ENCODE peak calls at places on chromosomes 11 and 22, in nine cellular contexts. Z is fibroblast of lung; D is kidney; A is keratinocyte; G is CD4-positive, alpha-beta memory T cell; B is Peyer's patch; W is GM23248; I is HL-60; O is astrocyte. C is an unnamed sample.

GRCh38 chr11:123209591-123209990 is 14.5 kb upstream of the CLMP start:
- DNase-seq in Z (no peak), D (no peak), A (no peak), G (no peak), B (no peak), W (no peak), I (no peak), O (no peak), C (no peak)

GRCh38 chr11:2523821-2524391 is 79.1 kb downstream of the KCNQ1 start:
- DNase-seq in Z (no peak), D (peak), A (no peak), G (no peak), B (peak), W (no peak), I (no peak), O (no peak), C (peak)

GRCh38 chr11:112797072-112797471 is 164.1 kb upstream of the NCAM1 start:
- DNase-seq in Z (no peak), D (no peak), A (no peak), G (no peak), B (no peak), W (no peak), I (no peak), O (no peak), C (peak)

GRCh38 chr11:129855086-129855485 is 39.4 kb downstream of the TMEM45B start:
- DNase-seq in Z (no peak), D (no peak), A (no peak), G (no peak), B (no peak), W (no peak), I (no peak), O (no peak), C (no peak)

GRCh38 chr22:32918741-32919140 is 117.2 kb downstream of the TIMP3 start:
- DNase-seq in Z (no peak), D (no peak), A (no peak), G (no peak), B (no peak), W (no peak), I (no peak), O (no peak), C (no peak)

GRCh38 chr22:47259990-47260389 is 497.5 kb downstream of the TBC1D22A start:
- DNase-seq in Z (peak), D (no peak), A (no peak), G (no peak), B (no peak), W (no peak), I (no peak), O (no peak), C (no peak)

GRCh38 chr11:45899448-45900174 is 7.5 kb downstream of the FREY1 start:
- DNase-seq in Z (peak), D (peak), A (peak), G (peak), B (peak), W (peak), I (peak), O (peak), C (peak)

GRCh38 chr22:37806409-37807338 is 1.1 kb upstream of the GCAT start:
- DNase-seq in Z (peak), D (no peak), A (no peak), G (no peak), B (no peak), W (peak), I (no peak), O (peak), C (peak)

GRCh38 chr22:44496305-44496704 is 1.7 kb downstream of the RTL6 start:
- DNase-seq in Z (no peak), D (peak), A (no peak), G (no peak), B (no peak), W (no peak), I (no peak), O (no peak), C (no peak)

GRCh38 chr11:70783356-70783755 is 385.0 kb downstream of the CTTN start:
- DNase-seq in Z (no peak), D (no peak), A (no peak), G (no peak), B (no peak), W (peak), I (no peak), O (no peak), C (no peak)

GRCh38 chr22:49257551-49257951 is 570.1 kb downstream of the BRD1 start:
- DNase-seq in Z (no peak), D (no peak), A (no peak), G (no peak), B (no peak), W (no peak), I (no peak), O (no peak), C (no peak)

GRCh38 chr22:49972163-49973017 is 11.8 kb downstream of the PIM3 start:
- DNase-seq in Z (no peak), D (peak), A (no peak), G (no peak), B (no peak), W (no peak), I (no peak), O (no peak), C (no peak)

GRCh38 chr11:111514216-111515031 is at the start of gene HOATZ:
- DNase-seq in Z (peak), D (no peak), A (no peak), G (peak), B (no peak), W (no peak), I (no peak), O (no peak), C (peak)

GRCh38 chr11:134071766-134072403 is 3.0 kb downstream of the JAM3 start:
- DNase-seq in Z (no peak), D (no peak), A (no peak), G (no peak), B (no peak), W (peak), I (no peak), O (no peak), C (no peak)

GRCh38 chr11:6604081-6604626 is 580 bp downstream of the ILK start:
- DNase-seq in Z (peak), D (peak), A (no peak), G (peak), B (peak), W (peak), I (no peak), O (peak), C (peak)

GRCh38 chr11:95891423-95892177 is 32.3 kb downstream of the MTMR2 start:
- DNase-seq in Z (peak), D (no peak), A (no peak), G (no peak), B (no peak), W (peak), I (no peak), O (no peak), C (no peak)

GRCh38 chr11:66429983-66430602 is 8.6 kb downstream of the MRPL11 start:
- DNase-seq in Z (peak), D (peak), A (no peak), G (peak), B (peak), W (peak), I (peak), O (peak), C (peak)

GRCh38 chr22:30204742-30205111 is 41.8 kb downstream of the LIF start:
- DNase-seq in Z (peak), D (peak), A (no peak), G (no peak), B (no peak), W (peak), I (no peak), O (peak), C (no peak)

GRCh38 chr11:65894034-65894591 is 3.6 kb downstream of the CCDC85B start:
- DNase-seq in Z (no peak), D (peak), A (no peak), G (peak), B (peak), W (no peak), I (no peak), O (no peak), C (no peak)

GRCh38 chr11:27700351-27701261 is at the start of gene BDNF:
- DNase-seq in Z (peak), D (peak), A (no peak), G (no peak), B (no peak), W (peak), I (no peak), O (no peak), C (peak)

GRCh38 chr11:95925011-95925410 is 1.1 kb upstream of the MTMR2 start:
- DNase-seq in Z (peak), D (no peak), A (no peak), G (no peak), B (no peak), W (peak), I (no peak), O (peak), C (peak)

GRCh38 chr22:19504900-19505734 is 19.1 kb downstream of the CLDN5 start:
- DNase-seq in Z (no peak), D (no peak), A (no peak), G (no peak), B (no peak), W (no peak), I (no peak), O (no peak), C (no peak)

GRCh38 chr11:33712436-33712835 is 11.8 kb upstream of the C11orf91 start:
- DNase-seq in Z (no peak), D (no peak), A (no peak), G (no peak), B (no peak), W (no peak), I (no peak), O (no peak), C (no peak)

GRCh38 chr11:75678620-75679259 is 9.9 kb upstream of the MAP6 start:
- DNase-seq in Z (no peak), D (no peak), A (no peak), G (no peak), B (no peak), W (no peak), I (no peak), O (no peak), C (no peak)

GRCh38 chr11:70828498-70829159 is 423.7 kb downstream of the SHANK2 start:
- DNase-seq in Z (no peak), D (no peak), A (no peak), G (no peak), B (no peak), W (peak), I (no peak), O (no peak), C (no peak)

GRCh38 chr11:69344570-69345145 is 50.7 kb downstream of the MYEOV start:
- DNase-seq in Z (no peak), D (no peak), A (no peak), G (no peak), B (no peak), W (no peak), I (no peak), O (no peak), C (no peak)

GRCh38 chr11:7449196-7449840 is 36.0 kb upstream of the OLFML1 start:
- DNase-seq in Z (no peak), D (no peak), A (no peak), G (no peak), B (no peak), W (no peak), I (no peak), O (no peak), C (no peak)

GRCh38 chr11:101180481-101180880 is 50.9 kb upstream of the PGR start:
- DNase-seq in Z (no peak), D (no peak), A (no peak), G (no peak), B (no peak), W (no peak), I (no peak), O (no peak), C (peak)

GRCh38 chr22:46663436-46664100 is 43.4 kb downstream of the GRAMD4 start:
- DNase-seq in Z (no peak), D (no peak), A (no peak), G (no peak), B (no peak), W (no peak), I (no peak), O (no peak), C (no peak)

GRCh38 chr11:46361283-46362145 is 14.3 kb downstream of the DGKZ start:
- DNase-seq in Z (peak), D (peak), A (no peak), G (peak), B (peak), W (peak), I (peak), O (no peak), C (no peak)

GRCh38 chr11:9672288-9672916 is 8.5 kb downstream of the SWAP70 start:
- DNase-seq in Z (no peak), D (no peak), A (no peak), G (no peak), B (no peak), W (no peak), I (no peak), O (peak), C (no peak)

GRCh38 chr11:110886241-110886640 is 174.0 kb upstream of the ARHGAP20 start:
- DNase-seq in Z (peak), D (no peak), A (no peak), G (no peak), B (no peak), W (no peak), I (no peak), O (no peak), C (no peak)

GRCh38 chr22:45477366-45478107 is 25.1 kb upstream of the FBLN1 start:
- DNase-seq in Z (no peak), D (no peak), A (no peak), G (no peak), B (no peak), W (no peak), I (no peak), O (no peak), C (no peak)

GRCh38 chr11:2525941-2526807 is 81.4 kb downstream of the KCNQ1 start:
- DNase-seq in Z (no peak), D (peak), A (no peak), G (no peak), B (no peak), W (no peak), I (no peak), O (no peak), C (no peak)

GRCh38 chr11:108027057-108027456 is 18.4 kb downstream of the CUL5 start:
- DNase-seq in Z (no peak), D (no peak), A (no peak), G (no peak), B (no peak), W (no peak), I (no peak), O (no peak), C (no peak)

GRCh38 chr11:447923-448731 is 2.0 kb upstream of the PTDSS2 start:
- DNase-seq in Z (peak), D (peak), A (peak), G (peak), B (peak), W (peak), I (peak), O (peak), C (peak)

GRCh38 chr11:79068356-79068755 is 372.5 kb downstream of the TENM4 start:
- DNase-seq in Z (no peak), D (no peak), A (no peak), G (no peak), B (no peak), W (no peak), I (no peak), O (no peak), C (no peak)

GRCh38 chr22:28017558-28017820 is 98.4 kb upstream of the PITPNB start:
- DNase-seq in Z (no peak), D (no peak), A (no peak), G (no peak), B (no peak), W (no peak), I (no peak), O (no peak), C (no peak)

GRCh38 chr22:32480238-32480637 is 5.6 kb downstream of the FBXO7 start:
- DNase-seq in Z (no peak), D (no peak), A (no peak), G (no peak), B (no peak), W (no peak), I (no peak), O (no peak), C (no peak)

DNA sequence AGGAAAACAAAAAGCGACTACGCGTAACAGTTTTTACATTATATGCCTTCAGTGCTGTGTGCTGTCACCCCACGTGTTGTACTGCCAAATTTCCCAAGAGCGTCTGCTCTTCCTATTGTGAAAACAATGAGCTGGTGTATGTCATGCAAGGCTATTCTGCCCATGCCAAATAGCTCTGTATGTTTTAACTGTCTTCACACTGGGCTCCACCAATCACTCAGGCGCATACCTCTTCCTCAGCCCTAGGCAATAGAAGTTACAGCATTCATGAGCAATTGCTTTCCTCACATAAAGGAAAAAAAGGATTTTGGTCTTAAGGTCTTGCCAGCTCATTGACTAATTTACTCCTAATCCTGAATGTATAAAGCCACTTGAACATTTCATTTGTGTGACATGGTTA is 606.8 kb downstream of the NTM start:
- DNase-seq in Z (no peak), D (no peak), A (peak), G (no peak), B (no peak), W (peak), I (no peak), O (peak), C (peak)
- H3K4me3 ChIP-seq in Z (no peak), D (no peak), A (peak), G (no peak), B (no peak), W (no peak), I (no peak), O (no peak), C (no peak)

GRCh38 chr22:23773247-23774113 is 831 bp downstream of the MMP11 start:
- DNase-seq in Z (no peak), D (no peak), A (no peak), G (no peak), B (no peak), W (no peak), I (no peak), O (no peak), C (no peak)
- H3K4me3 ChIP-seq in Z (peak), D (peak), A (peak), G (no peak), B (peak), W (peak), I (no peak), O (peak), C (peak)

GRCh38 chr22:40520562-40520961 is 116.0 kb downstream of the MRTFA start:
- DNase-seq in Z (no peak), D (no peak), A (no peak), G (no peak), B (no peak), W (no peak), I (no peak), O (no peak), C (no peak)

GRCh38 chr22:40521046-40521445 is 115.5 kb downstream of the MRTFA start:
- DNase-seq in Z (no peak), D (no peak), A (no peak), G (no peak), B (no peak), W (no peak), I (no peak), O (no peak), C (no peak)

GRCh38 chr22:40518840-40519239 is 117.7 kb downstream of the MRTFA start:
- DNase-seq in Z (no peak), D (no peak), A (no peak), G (no peak), B (no peak), W (no peak), I (no peak), O (no peak), C (no peak)

GRCh38 chr22:40519948-40520331 is 116.6 kb downstream of the MRTFA start:
- DNase-seq in Z (no peak), D (no peak), A (no peak), G (no peak), B (no peak), W (no peak), I (no peak), O (no peak), C (no peak)

DNA sequence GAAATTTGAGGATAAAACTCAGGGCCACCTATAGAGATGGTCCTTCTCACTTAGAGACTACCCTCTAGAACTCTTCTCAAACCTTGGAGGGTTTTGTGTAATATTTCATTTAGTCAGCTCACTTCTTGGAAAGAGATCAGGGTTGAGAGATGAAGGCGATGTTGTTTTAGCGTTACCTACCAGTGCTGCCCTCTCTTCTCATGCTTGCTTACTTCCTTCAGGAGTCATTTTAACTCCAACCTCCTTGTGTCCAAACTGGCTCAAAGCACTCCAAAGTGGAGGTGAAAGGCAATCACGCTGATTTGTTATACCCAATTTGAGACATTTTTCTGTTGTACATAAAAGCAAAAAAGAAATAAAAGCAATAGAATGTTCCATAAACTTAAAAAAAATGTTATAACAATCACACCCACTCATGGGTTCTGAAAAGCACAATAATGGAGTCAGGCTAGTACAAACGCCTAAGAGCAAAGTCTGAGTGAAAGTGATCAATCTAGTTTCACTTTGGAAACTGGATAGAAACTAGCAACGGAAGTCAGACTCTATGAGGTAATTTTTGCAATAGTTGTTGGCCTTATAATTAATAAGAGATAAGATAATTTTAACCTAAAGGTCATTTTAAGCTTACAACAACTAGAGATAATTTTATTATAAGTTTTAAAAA is 117.1 kb downstream of the MRTFA start:
- DNase-seq in Z (no peak), D (no peak), A (no peak), G (peak), B (no peak), W (peak), I (no peak), O (no peak), C (no peak)
- H3K4me3 ChIP-seq in Z (no peak), D (no peak), A (no peak), G (peak), B (peak), W (no peak), I (no peak), O (no peak), C (no peak)

GRCh38 chr11:43944761-43945311 is 2.4 kb downstream of the C11orf96 start:
- DNase-seq in Z (no peak), D (peak), A (no peak), G (peak), B (peak), W (peak), I (no peak), O (no peak), C (peak)
- H3K4me3 ChIP-seq in Z (no peak), D (peak), A (peak), G (no peak), B (peak), W (no peak), I (no peak), O (no peak), C (peak)

GRCh38 chr22:24284747-24285203 is 14.1 kb downstream of the SPECC1L start:
- DNase-seq in Z (peak), D (no peak), A (no peak), G (no peak), B (no peak), W (peak), I (no peak), O (peak), C (no peak)
- H3K4me3 ChIP-seq in Z (peak), D (no peak), A (no peak), G (no peak), B (no peak), W (no peak), I (no peak), O (no peak), C (no peak)

DNA sequence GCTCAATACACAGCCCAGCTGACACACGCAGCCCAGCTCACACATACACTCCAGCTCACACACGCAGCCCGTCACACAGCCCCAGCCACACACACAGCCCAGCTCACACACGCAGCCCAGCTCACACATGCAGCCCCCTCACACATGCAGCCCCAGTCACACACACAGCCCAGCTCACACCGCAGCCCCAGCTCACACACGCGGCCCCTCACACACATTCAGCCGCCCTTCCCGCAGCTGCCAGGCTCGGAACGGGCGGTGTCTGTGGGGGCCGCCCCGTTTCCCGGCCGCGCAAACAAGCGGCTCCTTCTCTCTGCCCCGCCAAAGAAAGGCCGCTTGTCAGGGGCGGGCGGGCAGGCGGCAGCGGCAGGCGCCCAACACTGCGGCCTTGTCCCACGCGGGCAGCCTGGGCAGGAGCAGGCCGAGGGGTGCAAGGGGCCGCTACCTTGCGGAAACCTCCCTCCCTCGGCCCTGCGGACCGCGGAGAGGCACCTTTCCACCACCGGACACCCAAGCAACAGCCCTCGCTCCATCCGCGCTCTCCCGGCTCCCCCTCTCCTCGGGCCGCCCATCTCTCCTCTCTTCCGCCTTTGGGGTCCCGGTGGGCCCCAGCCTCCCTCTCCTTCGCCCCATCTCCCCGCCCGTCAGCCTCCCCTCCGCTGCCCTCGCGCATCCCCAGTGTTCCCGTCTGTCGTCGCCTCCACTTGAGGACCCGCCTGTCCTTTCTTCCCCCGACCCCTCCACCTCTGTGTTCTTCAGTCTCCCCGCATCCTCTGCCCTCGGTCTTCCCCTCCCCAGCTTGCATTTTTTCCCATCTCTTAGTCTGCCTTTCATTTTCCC is 2.2 kb downstream of the PHLDB1 start:
- DNase-seq in Z (peak), D (peak), A (no peak), G (peak), B (peak), W (peak), I (no peak), O (peak), C (peak)
- H3K4me3 ChIP-seq in Z (peak), D (peak), A (no peak), G (peak), B (peak), W (peak), I (no peak), O (peak), C (peak)

GRCh38 chr11:57800444-57801184 is 39.0 kb downstream of the CTNND1 start:
- DNase-seq in Z (peak), D (no peak), A (peak), G (peak), B (no peak), W (peak), I (peak), O (peak), C (peak)
- H3K4me3 ChIP-seq in Z (no peak), D (no peak), A (no peak), G (no peak), B (no peak), W (no peak), I (no peak), O (no peak), C (no peak)

C was measured in neural progenitor cell.